ENCODE peak calls at places on chromosomes 12 and 14, in ten cellular contexts. N is activated T-helper 1 cell treated with Interleukin-2 at 50 U/mL for 16 hours; J is mucosa of descending colon; P is stimulated activated CD8-positive, alpha-beta memory T cell treated with anti-CD3 and anti-CD28 coated beads, Interleukin-12 subunit alpha, Interleukin-12 subunit beta, amount 100 ng/mL, for 4 hours; E is astrocyte of the hippocampus; B is spleen; G is HS-27A; V is Jurkat, Clone E6-1; D is activated CD4-positive, CD25-positive, alpha-beta regulatory T cell; R is uterus. Y is an unnamed sample.

GRCh38 chr12:96227365-96228106 is 33.4 kb downstream of the ELK3 start:
- DNase-seq in N (no peak), G (no peak), J (no peak), E (no peak), V (no peak), R (no peak), D (no peak), P (no peak), B (peak), Y (no peak)

GRCh38 chr14:51023964-51024363 is 70.9 kb downstream of the TRIM9 start:
- DNase-seq in R (no peak), N (no peak), E (peak), D (no peak), P (no peak), B (no peak), V (no peak), J (no peak), G (no peak), Y (no peak)

GRCh38 chr12:12007001-12007712 is 63.6 kb upstream of the BCL2L14 start:
- DNase-seq in N (peak), J (no peak), P (peak), V (no peak), E (peak), R (no peak), G (peak), D (peak), B (no peak), Y (no peak)

GRCh38 chr12:2233034-2233433 is 180.2 kb downstream of the CACNA1C start:
- DNase-seq in P (no peak), J (no peak), N (no peak), G (no peak), B (no peak), R (no peak), E (no peak), D (no peak), V (no peak), Y (no peak)

GRCh38 chr14:54784657-54785056 is 118.0 kb downstream of the GCH1 start:
- DNase-seq in B (no peak), D (no peak), V (no peak), R (no peak), P (no peak), G (no peak), J (no peak), E (no peak), N (no peak), Y (no peak)

GRCh38 chr12:9372202-9372601 is 164.0 kb upstream of the PZP start:
- DNase-seq in E (peak), P (no peak), V (no peak), J (no peak), D (no peak), B (no peak), N (no peak), R (no peak), G (no peak), Y (no peak)

GRCh38 chr12:76020281-76020680 is 11.3 kb downstream of the PHLDA1 start:
- DNase-seq in G (no peak), P (peak), J (peak), R (no peak), D (peak), E (peak), N (peak), B (peak), V (peak), Y (no peak)

GRCh38 chr14:69005432-69006148 is 26.5 kb upstream of the ACTN1 start:
- DNase-seq in G (peak), V (no peak), D (no peak), E (peak), B (no peak), N (no peak), P (no peak), J (peak), R (peak), Y (peak)

GRCh38 chr12:62660763-62661162 is 194.1 kb downstream of the MON2 start:
- DNase-seq in G (peak), B (no peak), N (no peak), V (no peak), P (no peak), E (peak), R (no peak), J (no peak), D (no peak), Y (no peak)

GRCh38 chr12:50181691-50182090 is 14.5 kb upstream of the CERS5 start:
- DNase-seq in J (no peak), P (no peak), E (no peak), V (no peak), B (no peak), D (no peak), N (no peak), G (no peak), R (no peak), Y (no peak)

GRCh38 chr12:132138941-132139871 is 4.9 kb downstream of the DDX51 start:
- DNase-seq in B (no peak), R (no peak), P (no peak), J (peak), N (no peak), D (no peak), G (no peak), E (no peak), V (no peak), Y (no peak)

GRCh38 chr12:116545936-116546335 is 13.2 kb upstream of the MAP1LC3B2 start:
- DNase-seq in P (no peak), R (no peak), V (no peak), N (no peak), B (no peak), D (no peak), E (no peak), G (no peak), J (no peak), Y (no peak)

GRCh38 chr14:95305145-95305544 is 14.6 kb downstream of the CLMN start:
- DNase-seq in J (no peak), D (no peak), G (no peak), P (no peak), N (no peak), E (no peak), B (no peak), R (no peak), V (no peak), Y (no peak)

GRCh38 chr14:92937229-92937937 is 14.4 kb downstream of the CHGA start:
- DNase-seq in P (no peak), J (peak), G (no peak), N (no peak), D (no peak), E (no peak), R (no peak), B (no peak), V (no peak), Y (no peak)

GRCh38 chr14:68140111-68140741 is 320.6 kb downstream of the RAD51B start:
- DNase-seq in V (no peak), B (no peak), D (no peak), G (peak), J (no peak), N (no peak), R (peak), P (no peak), E (peak), Y (peak)

GRCh38 chr14:90518941-90519256 is 122.1 kb downstream of the CALM1 start:
- DNase-seq in R (no peak), V (peak), E (no peak), D (peak), G (no peak), J (no peak), N (peak), B (peak), P (peak), Y (no peak)

GRCh38 chr14:68796418-68797101 is 3.7 kb upstream of the ZFP36L1 start:
- DNase-seq in P (no peak), E (peak), G (no peak), R (no peak), N (no peak), D (no peak), J (no peak), B (peak), V (no peak), Y (no peak)

GRCh38 chr12:115303751-115304309 is 619.9 kb upstream of the TBX3 start:
- DNase-seq in P (no peak), D (no peak), J (no peak), G (no peak), N (no peak), B (no peak), E (no peak), V (no peak), R (no peak), Y (no peak)

GRCh38 chr12:25322918-25323773 is 72.4 kb upstream of the KRAS start:
- DNase-seq in E (peak), N (no peak), V (no peak), P (no peak), J (no peak), R (no peak), B (no peak), D (no peak), G (no peak), Y (no peak)

GRCh38 chr14:90538095-90538494 is 141.3 kb downstream of the CALM1 start:
- DNase-seq in D (no peak), N (no peak), B (no peak), J (peak), E (no peak), R (no peak), G (no peak), P (no peak), V (no peak), Y (no peak)

GRCh38 chr12:22527999-22528398 is 16.3 kb downstream of the C2CD5 start:
- DNase-seq in V (no peak), G (peak), E (peak), N (no peak), B (no peak), D (no peak), P (no peak), R (no peak), J (no peak), Y (no peak)

GRCh38 chr12:26832817-26833691 is at the start of gene ITPR2:
- DNase-seq in J (peak), E (peak), B (peak), R (peak), N (peak), G (peak), P (peak), D (peak), V (peak), Y (peak)

GRCh38 chr12:129101404-129101803 is 248.1 kb downstream of the GLT1D1 start:
- DNase-seq in P (no peak), J (no peak), E (no peak), V (no peak), G (no peak), R (no peak), B (no peak), N (no peak), D (no peak), Y (no peak)

GRCh38 chr14:92458136-92458958 is 55.2 kb upstream of the RIN3 start:
- DNase-seq in N (no peak), G (no peak), R (no peak), E (no peak), B (no peak), D (no peak), J (no peak), P (no peak), V (no peak), Y (no peak)

GRCh38 chr14:30472001-30472400 is 87.0 kb upstream of the G2E3 start:
- DNase-seq in G (no peak), N (no peak), V (no peak), E (no peak), J (no peak), D (no peak), R (no peak), P (no peak), B (no peak), Y (no peak)

GRCh38 chr12:12744556-12745305 is 27.6 kb downstream of the CDKN1B start:
- DNase-seq in V (no peak), J (no peak), B (no peak), N (no peak), E (no peak), D (no peak), P (no peak), G (no peak), R (no peak), Y (no peak)

GRCh38 chr14:20381341-20381740 is 32.0 kb downstream of the TEP1 start:
- DNase-seq in B (no peak), E (no peak), D (no peak), R (no peak), P (no peak), J (no peak), G (no peak), N (no peak), V (no peak), Y (no peak)

GRCh38 chr14:100711493-100711892 is 15.2 kb upstream of the DLK1 start:
- DNase-seq in J (no peak), N (no peak), E (no peak), G (no peak), B (peak), V (no peak), D (no peak), P (no peak), R (no peak), Y (no peak)

GRCh38 chr12:67811437-67812361 is 163.2 kb downstream of the DYRK2 start:
- DNase-seq in V (no peak), R (no peak), D (no peak), J (no peak), P (no peak), G (no peak), N (no peak), E (peak), B (no peak), Y (no peak)

Y was measured in lung.